ENCODE peak calls at places on chromosomes 1 and 21, in six cellular contexts. E is HCT116, B is PC-3, A is lung, N is cardiac fibroblast, J is right atrium auricular region. W is an unnamed sample.
A peak's percentile ranks its signal among the peaks of the same experiment; 100 is the strongest.

GRCh38 chr1:227886993-227887696 is 60.6 kb downstream of the WNT9A start:
- DNase-seq in E (no peak), B (no peak), A (peak; percentile 54), N (peak; percentile 14), J (peak; percentile 80), W (no peak)

GRCh38 chr1:112325504-112325903 is 70.5 kb upstream of the CTTNBP2NL start:
- DNase-seq in E (no peak), B (no peak), A (no peak), N (no peak), J (no peak), W (no peak)

GRCh38 chr1:218640213-218640612 is 295.1 kb downstream of the TGFB2 start:
- DNase-seq in E (no peak), B (no peak), A (no peak), N (no peak), J (no peak), W (no peak)

GRCh38 chr1:91501527-91501859 is 842 bp downstream of the CDC7 start:
- DNase-seq in E (no peak), B (no peak), A (no peak), N (peak; percentile 64), J (no peak), W (peak; percentile 36)

GRCh38 chr1:85279463-85280080 is 3.1 kb upstream of the BCL10 start:
- DNase-seq in E (no peak), B (no peak), A (no peak), N (no peak), J (no peak), W (no peak)

GRCh38 chr21:31337991-31338891 is 5.8 kb downstream of the TIAM1 start:
- DNase-seq in E (no peak), B (no peak), A (no peak), N (no peak), J (no peak), W (peak; percentile 71)

GRCh38 chr1:53220171-53220961 is at the start of gene CZIB:
- DNase-seq in E (peak; percentile 92), B (peak; percentile 93), A (peak; percentile 94), N (peak; percentile 92), J (peak; percentile 91), W (peak; percentile 87)

GRCh38 chr1:7104053-7104738 is 318.9 kb downstream of the CAMTA1 start:
- DNase-seq in E (no peak), B (no peak), A (no peak), N (no peak), J (no peak), W (no peak)

GRCh38 chr1:153494976-153495535 is 34.6 kb upstream of the S100A7 start:
- DNase-seq in E (peak; percentile 56), B (peak; percentile 88), A (peak; percentile 80), N (peak; percentile 73), J (no peak), W (peak; percentile 46)

GRCh38 chr1:153119491-153119971 is 6.2 kb upstream of the SPRR2F start:
- DNase-seq in E (no peak), B (no peak), A (no peak), N (no peak), J (no peak), W (no peak)

GRCh38 chr21:45516671-45517151 is 25.5 kb downstream of the SLC19A1 start:
- DNase-seq in E (no peak), B (no peak), A (no peak), N (no peak), J (no peak), W (no peak)

GRCh38 chr1:214466759-214467585 is 84.4 kb downstream of the PTPN14 start:
- DNase-seq in E (no peak), B (peak; percentile 90), A (no peak), N (no peak), J (no peak), W (peak; percentile 73)

GRCh38 chr1:85818371-85818770 is 110.1 kb upstream of the ZNHIT6 start:
- DNase-seq in E (no peak), B (peak; percentile 89), A (no peak), N (peak; percentile 54), J (no peak), W (peak; percentile 19)

GRCh38 chr1:47228644-47229030 is 3.4 kb downstream of the TAL1 start:
- DNase-seq in E (no peak), B (no peak), A (no peak), N (no peak), J (no peak), W (no peak)

GRCh38 chr1:72516826-72517225 is 234.5 kb upstream of the NEGR1 start:
- DNase-seq in E (no peak), B (no peak), A (no peak), N (peak; percentile 15), J (no peak), W (no peak)

GRCh38 chr1:151311589-151312331 is 15.5 kb downstream of the PI4KB start:
- DNase-seq in E (peak; percentile 96), B (peak; percentile 100), A (peak; percentile 81), N (peak; percentile 100), J (peak; percentile 94), W (peak; percentile 100)

GRCh38 chr21:42737969-42738590 is 84.7 kb downstream of the PDE9A start:
- DNase-seq in E (no peak), B (no peak), A (peak; percentile 43), N (peak; percentile 12), J (peak; percentile 63), W (no peak)

GRCh38 chr1:207420109-207420508 is 34.0 kb upstream of the CR2 start:
- DNase-seq in E (no peak), B (no peak), A (no peak), N (no peak), J (no peak), W (no peak)

GRCh38 chr1:244655186-244655585 is 2.3 kb downstream of the DESI2 start:
- DNase-seq in E (no peak), B (no peak), A (no peak), N (no peak), J (no peak), W (no peak)
- H3K4me3 ChIP-seq in E (no peak overlapping the region), B (peak overlapping the region; percentile 91), A (no peak overlapping the region), N (no peak overlapping the region), J (no peak overlapping the region), W (no peak overlapping the region)

GRCh38 chr1:63865561-63865960 is 91.7 kb downstream of the ROR1 start:
- DNase-seq in E (no peak), B (no peak), A (no peak), N (no peak), J (no peak), W (no peak)

GRCh38 chr1:63866085-63866484 is 92.3 kb downstream of the ROR1 start:
- DNase-seq in E (no peak), B (no peak), A (no peak), N (no peak), J (no peak), W (no peak)

GRCh38 chr1:63870152-63870551 is 96.3 kb downstream of the ROR1 start:
- DNase-seq in E (no peak), B (no peak), A (no peak), N (no peak), J (no peak), W (no peak)

GRCh38 chr1:63867429-63868176 is 93.8 kb downstream of the ROR1 start:
- DNase-seq in E (no peak), B (no peak), A (no peak), N (no peak), J (no peak), W (no peak)

GRCh38 chr1:63868220-63868897 is 94.5 kb downstream of the ROR1 start:
- DNase-seq in E (peak; percentile 51), B (peak; percentile 98), A (no peak), N (peak; percentile 45), J (no peak), W (peak; percentile 96)
- TF ChIP-seq CTCF in E (no peak), B (peak; percentile 29), A (no peak), N (no peak), J (no peak), W (no peak)

GRCh38 chr1:183029591-183030000 is 6.4 kb downstream of the LAMC1 start:
- DNase-seq in E (no peak), B (peak; percentile 75), A (no peak), N (peak; percentile 92), J (no peak), W (peak; percentile 94)

GRCh38 chr1:183027031-183027430 is 3.8 kb downstream of the LAMC1 start:
- DNase-seq in E (no peak), B (no peak), A (no peak), N (no peak), J (no peak), W (no peak)

GRCh38 chr1:183030053-183030452 is 6.8 kb downstream of the LAMC1 start:
- DNase-seq in E (no peak), B (peak; percentile 71), A (no peak), N (peak; percentile 90), J (no peak), W (no peak)

GRCh38 chr1:183025782-183026774 is 2.9 kb downstream of the LAMC1 start:
- DNase-seq in E (no peak), B (peak; percentile 35), A (no peak), N (peak; percentile 34), J (no peak), W (peak; percentile 80)

GRCh38 chr1:183027791-183028190 is 4.6 kb downstream of the LAMC1 start:
- DNase-seq in E (no peak), B (no peak), A (no peak), N (no peak), J (no peak), W (peak; percentile 57)
- H3K4me3 ChIP-seq in E (no peak overlapping the region), B (peak overlapping the region; percentile 88), A (no peak overlapping the region), N (peak overlapping the region; percentile 26), J (no peak overlapping the region), W (no peak overlapping the region)

GRCh38 chr1:231954751-231955150 is 328.2 kb downstream of the DISC1 start:
- DNase-seq in E (no peak), B (no peak), A (no peak), N (no peak), J (no peak), W (no peak)
- TF ChIP-seq CTCF in E (no peak), B (no peak), A (no peak), N (no peak), J (no peak), W (no peak)

DNA sequence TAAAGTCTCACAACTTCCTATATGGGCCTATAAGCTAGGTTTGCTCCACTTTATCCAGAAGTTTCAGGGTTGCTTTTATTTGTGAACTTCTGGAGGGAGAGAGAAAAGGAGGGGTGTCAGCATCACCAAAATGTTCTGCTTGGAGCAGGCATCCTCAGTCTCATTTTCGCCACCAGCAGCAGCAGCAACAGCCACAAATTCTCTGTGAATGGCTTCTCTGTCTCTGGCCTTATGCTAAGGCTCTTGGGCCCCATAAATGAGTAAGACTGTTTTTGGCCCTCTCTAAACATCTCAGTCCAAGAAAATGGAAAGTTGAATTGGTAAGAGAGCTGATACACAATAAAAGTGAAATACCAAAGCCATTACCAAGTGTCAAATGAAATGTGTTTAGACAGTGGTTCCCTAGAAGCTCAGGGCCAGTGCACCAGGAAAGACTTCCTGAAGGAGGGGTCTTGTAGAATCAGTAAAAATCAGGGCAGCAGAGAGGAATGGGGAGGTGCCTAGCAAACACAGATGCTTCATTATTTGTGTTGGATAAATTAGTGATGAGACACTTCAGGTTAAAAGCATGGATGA is 53.0 kb upstream of the SPATA6 start:
- DNase-seq in E (no peak), B (peak; percentile 2), A (no peak), N (no peak), J (no peak), W (no peak)
- H3K4me3 ChIP-seq in E (no peak overlapping the region), B (no peak overlapping the region), A (no peak overlapping the region), N (no peak overlapping the region), J (no peak overlapping the region), W (no peak overlapping the region)